ENCODE peak calls at places on chromosomes 12 and 14, in nine cellular contexts. M is thoracic aorta, T is psoas muscle, B is adrenal gland, Z is K562, U is upper lobe of right lung, W is A549, C is fibroblast of pulmonary artery, H is hepatocyte. F is an unnamed sample.

GRCh38 chr12:104079024-104079423 is 14.7 kb downstream of the HCFC2 start:
- DNase-seq in W (no peak), M (no peak), Z (no peak), C (no peak), T (no peak), U (no peak), B (no peak), H (no peak), F (no peak)

GRCh38 chr12:43653289-43653915 is 101.4 kb upstream of the ADAMTS20 start:
- DNase-seq in W (no peak), B (no peak), C (no peak), H (no peak), T (no peak), Z (no peak), M (no peak), U (no peak), F (no peak)

GRCh38 chr12:100959481-100959880 is 164.9 kb downstream of the ANO4 start:
- DNase-seq in Z (peak), M (no peak), W (no peak), U (no peak), T (no peak), C (peak), B (peak), H (peak), F (peak)

GRCh38 chr12:45122776-45123380 is 72.0 kb upstream of the DBX2 start:
- DNase-seq in W (peak), B (peak), U (no peak), M (no peak), C (peak), Z (peak), T (no peak), H (peak), F (peak)

GRCh38 chr12:26112703-26113147 is 12.1 kb downstream of the BHLHE41 start:
- DNase-seq in W (no peak), U (no peak), Z (no peak), M (no peak), B (peak), H (peak), T (no peak), C (no peak), F (no peak)

GRCh38 chr12:65156366-65156831 is 13.0 kb upstream of the LEMD3 start:
- DNase-seq in B (no peak), C (peak), Z (no peak), W (no peak), T (no peak), H (no peak), M (no peak), U (no peak), F (peak)

GRCh38 chr12:47742253-47742825 is 16.3 kb downstream of the RAPGEF3 start:
- DNase-seq in T (peak), U (peak), Z (peak), H (peak), B (peak), W (peak), M (no peak), C (peak), F (peak)

GRCh38 chr14:24734917-24735500 is 101.0 kb upstream of the GZMB start:
- DNase-seq in H (peak), Z (peak), W (peak), T (no peak), C (peak), U (no peak), B (peak), M (no peak), F (peak)

GRCh38 chr12:69897744-69898143 is 72.7 kb downstream of the MYRFL start:
- DNase-seq in W (no peak), T (peak), B (no peak), U (no peak), M (no peak), C (peak), H (peak), Z (no peak), F (peak)

GRCh38 chr12:122137681-122138080 is 36.3 kb downstream of the IL31 start:
- DNase-seq in H (peak), B (no peak), W (no peak), C (no peak), U (no peak), M (no peak), T (no peak), Z (peak), F (peak)

GRCh38 chr12:47316609-47317049 is 236.9 kb upstream of the AMIGO2 start:
- DNase-seq in T (no peak), M (no peak), H (no peak), U (no peak), C (peak), B (no peak), Z (peak), W (peak), F (no peak)

GRCh38 chr12:52082026-52082667 is 2.6 kb downstream of the SMIM41 start:
- DNase-seq in H (peak), B (peak), T (peak), W (no peak), U (peak), M (no peak), C (peak), Z (no peak), F (no peak)

GRCh38 chr14:26163761-26164160 is 434.1 kb downstream of the NOVA1 start:
- DNase-seq in T (no peak), C (peak), U (no peak), Z (no peak), H (peak), B (no peak), W (peak), M (no peak), F (peak)

GRCh38 chr14:75875958-75876357 is 105.8 kb downstream of the TGFB3 start:
- DNase-seq in Z (peak), B (no peak), C (no peak), W (no peak), M (no peak), H (no peak), U (no peak), T (no peak), F (no peak)

GRCh38 chr14:97848351-97848980 is 1051.3 kb downstream of the VRK1 start:
- DNase-seq in B (no peak), T (no peak), M (no peak), C (no peak), U (no peak), H (peak), W (no peak), Z (no peak), F (no peak)

GRCh38 chr14:28608438-28608837 is 158.1 kb upstream of the FOXG1 start:
- DNase-seq in W (no peak), U (no peak), B (no peak), Z (no peak), T (no peak), C (peak), M (no peak), H (no peak), F (no peak)

GRCh38 chr12:107760207-107760816 is 625 bp downstream of the PRDM4 start:
- DNase-seq in B (peak), W (peak), U (peak), C (no peak), T (no peak), H (peak), M (no peak), Z (peak), F (peak)

GRCh38 chr14:54493293-54493692 is 4.5 kb upstream of the GMFB start:
- DNase-seq in W (peak), C (no peak), Z (no peak), B (peak), T (no peak), H (no peak), U (no peak), M (no peak), F (no peak)

GRCh38 chr12:82923935-82924334 is 237.2 kb downstream of the TMTC2 start:
- DNase-seq in W (no peak), B (no peak), C (no peak), U (no peak), M (no peak), Z (no peak), T (no peak), H (no peak), F (no peak)

GRCh38 chr14:86334355-86334754 is 804.4 kb downstream of the FLRT2 start:
- DNase-seq in C (no peak), B (no peak), U (no peak), W (no peak), T (no peak), M (no peak), H (no peak), Z (no peak), F (no peak)

GRCh38 chr12:89156862-89157262 is 195.4 kb downstream of the DUSP6 start:
- DNase-seq in B (no peak), C (peak), U (no peak), T (no peak), W (no peak), Z (no peak), H (no peak), M (no peak), F (peak)

GRCh38 chr12:4589941-4590340 is 27.9 kb downstream of the DYRK4 start:
- DNase-seq in H (no peak), T (no peak), M (no peak), B (no peak), Z (no peak), C (no peak), W (no peak), U (no peak), F (no peak)

GRCh38 chr12:76032043-76032981 is 736 bp upstream of the PHLDA1 start:
- DNase-seq in U (no peak), B (peak), C (peak), Z (peak), T (peak), M (no peak), H (peak), W (peak), F (peak)

GRCh38 chr12:26017484-26018211 is 59.2 kb downstream of the RASSF8 start:
- DNase-seq in U (no peak), M (no peak), T (peak), W (peak), Z (peak), B (no peak), C (peak), H (peak), F (peak)

GRCh38 chr12:53233671-53234091 is 1.7 kb upstream of the RARG start:
- DNase-seq in Z (no peak), U (no peak), W (no peak), H (no peak), B (no peak), T (no peak), M (no peak), C (no peak), F (no peak)

GRCh38 chr12:52432559-52433207 is 1.5 kb downstream of the KRT75 start:
- DNase-seq in B (no peak), T (no peak), W (no peak), Z (no peak), U (no peak), C (no peak), H (no peak), M (no peak), F (no peak)

GRCh38 chr14:75566321-75566720 is 12.1 kb upstream of the FLVCR2 start:
- DNase-seq in W (no peak), C (no peak), Z (no peak), U (no peak), T (no peak), H (peak), M (no peak), B (no peak), F (peak)

GRCh38 chr14:67619446-67620216 is at the start of gene ARG2:
- DNase-seq in Z (peak), U (peak), T (peak), B (peak), H (peak), W (peak), C (peak), M (peak), F (peak)

GRCh38 chr12:131063427-131063826 is 109.7 kb downstream of the ADGRD1 start:
- DNase-seq in H (no peak), Z (no peak), C (no peak), M (no peak), U (no peak), W (no peak), T (no peak), B (no peak), F (no peak)

GRCh38 chr12:112716099-112717093 is 75.2 kb upstream of the RPH3A start:
- DNase-seq in Z (peak), H (no peak), W (peak), C (peak), B (peak), T (no peak), U (no peak), M (no peak), F (peak)

GRCh38 chr12:94954029-94954685 is 49.3 kb downstream of the NDUFA12 start:
- DNase-seq in H (peak), Z (peak), T (no peak), U (no peak), B (peak), C (peak), W (peak), M (no peak), F (peak)

GRCh38 chr12:123013185-123014095 is 33.0 kb downstream of the ARL6IP4 start:
- DNase-seq in U (no peak), W (no peak), H (no peak), B (peak), C (no peak), Z (no peak), T (peak), M (no peak), F (no peak)

GRCh38 chr14:24312736-24313507 is 1.6 kb downstream of the LTB4R start:
- DNase-seq in H (no peak), U (no peak), T (peak), C (peak), W (no peak), Z (peak), B (peak), M (no peak), F (no peak)

GRCh38 chr12:19185262-19185929 is 55.9 kb downstream of the PLEKHA5 start:
- DNase-seq in T (no peak), C (no peak), W (no peak), M (no peak), Z (no peak), B (no peak), U (no peak), H (no peak), F (no peak)

GRCh38 chr12:6534158-6534913 is at the start of gene GAPDH:
- DNase-seq in B (peak), W (peak), T (peak), U (peak), C (peak), Z (peak), H (peak), M (no peak), F (peak)
- TF ChIP-seq CTCF in B (peak), W (no peak), T (no peak), U (no peak), C (no peak), Z (no peak), H (no peak), M (no peak), F (no peak)

GRCh38 chr12:92505373-92506340 is 197.1 kb upstream of the PLEKHG7 start:
- DNase-seq in C (peak), B (peak), Z (peak), H (peak), T (peak), M (peak), W (no peak), U (peak), F (no peak)
- H3K4me3 ChIP-seq in C (peak), B (no peak), Z (no peak), H (no peak), T (peak), M (peak), W (no peak), U (peak), F (no peak)

DNA sequence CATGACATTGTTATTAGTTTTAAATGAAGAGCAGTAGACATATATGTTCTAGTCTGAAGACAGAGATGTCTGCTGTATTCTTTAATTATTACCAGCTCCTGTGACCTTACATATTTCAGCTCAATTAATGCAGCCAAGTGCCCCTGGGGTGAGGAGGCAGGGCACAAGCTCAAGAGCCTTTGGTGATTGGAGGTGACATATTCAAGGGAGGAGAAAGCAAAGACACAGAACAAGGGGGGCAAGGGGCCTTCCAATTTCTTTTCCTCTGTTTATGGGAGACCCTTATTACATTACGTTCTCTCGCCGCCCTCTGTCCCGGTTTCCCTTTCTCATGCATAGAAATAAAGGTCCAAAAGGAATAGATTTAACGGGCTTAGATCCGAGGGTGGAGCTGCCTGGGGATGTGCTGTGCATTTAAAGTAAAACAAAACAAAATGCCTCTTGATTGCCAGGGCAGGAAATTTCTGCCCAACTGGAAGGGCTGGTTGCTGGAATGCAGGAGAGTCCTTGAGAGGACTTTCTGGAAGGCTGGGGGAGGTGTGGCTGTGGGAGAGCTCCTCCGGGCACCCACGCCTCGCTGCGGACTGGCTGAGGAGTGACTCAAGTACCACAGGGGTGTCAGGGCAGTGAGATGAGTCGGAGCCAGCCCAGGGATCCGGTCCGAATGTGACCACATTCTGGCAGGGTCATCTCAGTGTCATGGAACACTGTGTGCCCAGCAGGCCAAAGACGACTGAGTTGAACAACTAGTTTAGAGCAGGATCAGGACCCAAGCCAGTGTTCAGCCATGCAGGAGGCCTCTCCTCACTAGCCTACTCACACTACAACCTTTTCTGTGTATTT is 32.1 kb upstream of the GSG1 start:
- DNase-seq in C (peak), W (peak), B (peak), Z (peak), M (peak), H (peak), U (peak), T (peak), F (peak)
- TF ChIP-seq CTCF in C (no peak), W (no peak), B (peak), Z (no peak), M (no peak), H (no peak), U (peak), T (no peak), F (peak)

GRCh38 chr14:77181603-77182437 is at the start of gene TMEM63C:
- DNase-seq in B (peak), Z (peak), M (no peak), U (no peak), C (no peak), H (peak), T (no peak), W (peak), F (peak)
- H3K4me3 ChIP-seq in B (no peak), Z (no peak), M (peak), U (peak), C (peak), H (peak), T (peak), W (peak), F (peak)

DNA sequence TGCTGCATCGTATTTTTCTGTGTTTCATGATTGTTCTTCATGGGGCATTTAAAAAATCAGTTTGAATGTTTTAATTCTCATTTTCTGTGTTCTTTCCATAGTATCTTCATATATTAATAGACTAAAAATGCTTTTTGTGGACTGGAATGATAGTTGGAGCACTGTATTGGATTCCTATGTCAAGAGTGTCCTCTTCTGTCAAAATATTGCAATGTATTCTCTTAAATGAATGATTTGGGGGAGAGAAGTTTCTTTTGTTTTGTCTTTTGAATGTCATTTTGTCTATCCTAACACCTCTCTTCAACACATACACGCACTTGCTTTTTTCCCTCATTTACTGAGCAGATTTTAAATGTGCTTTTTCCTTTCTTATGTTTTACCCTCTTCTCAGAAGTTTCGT is 4.7 kb upstream of the EIF2S3B start:
- DNase-seq in Z (no peak), M (no peak), W (peak), U (no peak), B (no peak), T (no peak), C (peak), H (no peak), F (peak)
- TF ChIP-seq CTCF in Z (no peak), M (no peak), W (peak), U (peak), B (no peak), T (peak), C (peak), H (peak), F (peak)

DNA sequence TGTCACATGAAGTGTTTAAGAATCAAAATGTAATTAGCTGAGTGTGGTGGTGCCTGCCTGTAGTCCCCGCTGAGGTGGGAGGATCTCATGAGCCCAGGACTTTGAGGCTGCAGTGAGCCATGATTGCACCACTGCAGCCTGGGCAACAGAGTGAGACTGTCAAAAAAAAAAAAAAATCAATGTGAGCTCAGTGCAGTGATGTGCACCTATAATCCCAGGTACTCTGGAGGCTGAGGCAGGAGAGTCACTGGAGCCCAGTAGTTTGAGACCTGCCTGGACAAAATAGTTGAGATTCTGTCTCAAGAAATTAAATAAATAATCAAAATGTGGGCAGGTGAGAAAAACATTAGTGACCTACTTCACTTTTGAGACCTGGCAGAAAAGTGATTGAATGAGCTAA is 140.0 kb downstream of the MON2 start:
- DNase-seq in M (no peak), T (no peak), Z (no peak), U (no peak), C (no peak), W (peak), B (no peak), H (no peak), F (no peak)
- H3K4me3 ChIP-seq in M (no peak), T (no peak), Z (no peak), U (no peak), C (no peak), W (peak), B (no peak), H (no peak), F (no peak)

GRCh38 chr14:68890173-68890931 is 88.8 kb downstream of the ACTN1 start:
- DNase-seq in M (no peak), T (peak), Z (no peak), U (no peak), B (no peak), C (no peak), H (no peak), W (no peak), F (no peak)

GRCh38 chr14:68885226-68886108 is 92.6 kb upstream of the ZFP36L1 start:
- DNase-seq in B (no peak), T (peak), W (no peak), U (no peak), C (no peak), H (no peak), Z (no peak), M (no peak), F (no peak)

GRCh38 chr14:68886109-68886434 is 93.0 kb downstream of the ACTN1 start:
- DNase-seq in Z (no peak), T (no peak), H (no peak), M (no peak), C (peak), W (no peak), U (no peak), B (no peak), F (no peak)

GRCh38 chr14:68888883-68889282 is 90.2 kb downstream of the ACTN1 start:
- DNase-seq in T (peak), B (no peak), H (no peak), Z (no peak), U (no peak), C (no peak), W (no peak), M (no peak), F (no peak)

GRCh38 chr14:68888025-68888850 is 90.9 kb downstream of the ACTN1 start:
- DNase-seq in M (no peak), Z (no peak), H (no peak), U (no peak), T (peak), B (peak), C (peak), W (no peak), F (no peak)
- TF ChIP-seq CTCF in M (peak), Z (no peak), H (no peak), U (no peak), T (no peak), B (no peak), C (no peak), W (no peak), F (no peak)